ENCODE peak calls at places on chromosomes 13 and 19, in ten cellular contexts. S, E, T, Y, Z, K, O, L, V and R are unnamed samples.

GRCh38 chr19:13031917-13032623 is 36.8 kb downstream of the NFIX start:
- DNase-seq in E (no peak), L (no peak), O (no peak), Y (no peak), T (no peak), V (no peak), S (no peak), Z (no peak), K (no peak), R (peak; percentile 82)

GRCh38 chr19:38224014-38224862 is at the start of gene DPF1:
- DNase-seq in V (no peak), T (no peak), Z (peak; percentile 92), Y (peak; percentile 90), E (no peak), K (no peak), S (no peak), O (peak; percentile 15), L (peak; percentile 34), R (no peak)

GRCh38 chr13:110767476-110767875 is 54.0 kb downstream of the ING1 start:
- DNase-seq in T (no peak), Y (no peak), S (no peak), Z (no peak), V (no peak), E (no peak), K (no peak), L (no peak), O (no peak), R (no peak)

GRCh38 chr19:32671883-32672282 is 3.1 kb downstream of the ANKRD27 start:
- DNase-seq in S (no peak), T (no peak), V (no peak), O (no peak), L (no peak), Y (no peak), K (no peak), E (no peak), Z (no peak), R (no peak)

GRCh38 chr19:10460714-10461046 is 40.3 kb downstream of the PDE4A start:
- DNase-seq in V (no peak), O (no peak), L (no peak), Y (no peak), Z (no peak), E (no peak), T (no peak), S (no peak), K (no peak), R (no peak)

GRCh38 chr19:50932018-50932689 is 20.7 kb downstream of the KLK5 start:
- DNase-seq in Y (no peak), L (no peak), K (no peak), Z (no peak), E (no peak), S (no peak), T (no peak), O (no peak), V (no peak), R (no peak)

GRCh38 chr13:68261105-68261504 is 1031.0 kb upstream of the PCDH9 start:
- DNase-seq in V (no peak), Y (no peak), S (no peak), Z (no peak), E (no peak), L (no peak), K (no peak), T (no peak), O (no peak), R (no peak)

GRCh38 chr19:13748169-13748884 is 16.0 kb upstream of the MRI1 start:
- DNase-seq in Z (peak; percentile 1), E (no peak), O (no peak), T (no peak), S (no peak), K (no peak), Y (no peak), V (no peak), L (no peak), R (no peak)

GRCh38 chr13:95536629-95537241 is 15.8 kb upstream of the CLDN10 start:
- DNase-seq in Y (peak; percentile 59), V (no peak), L (no peak), T (no peak), Z (peak; percentile 43), K (no peak), S (peak; percentile 8), O (no peak), E (no peak), R (no peak)

GRCh38 chr13:112842931-112843391 is 126.1 kb upstream of the MCF2L start:
- DNase-seq in Y (no peak), V (no peak), S (no peak), T (no peak), Z (no peak), K (no peak), O (no peak), E (no peak), L (no peak), R (no peak)

GRCh38 chr13:110593430-110594130 is 21.8 kb upstream of the NAXD start:
- DNase-seq in E (no peak), L (no peak), K (no peak), S (peak; percentile 48), T (no peak), Y (peak; percentile 80), V (no peak), Z (peak; percentile 69), O (no peak), R (no peak)

GRCh38 chr19:33499248-33499647 is 22.3 kb downstream of the PEPD start:
- DNase-seq in O (no peak), Z (no peak), V (no peak), Y (no peak), S (no peak), K (no peak), L (no peak), E (no peak), T (no peak), R (no peak)

GRCh38 chr19:45096700-45097099 is 3.7 kb downstream of the PPP1R37 start:
- DNase-seq in O (no peak), T (no peak), V (no peak), Y (no peak), S (no peak), Z (no peak), E (no peak), L (no peak), K (no peak), R (no peak)

GRCh38 chr13:109779074-109779473 is 7.3 kb downstream of the IRS2 start:
- DNase-seq in L (no peak), V (no peak), S (no peak), Y (peak; percentile 65), E (no peak), K (no peak), T (no peak), O (peak; percentile 59), Z (no peak), R (no peak)

GRCh38 chr19:22608441-22608840 is 25.7 kb upstream of the ZNF492 start:
- DNase-seq in O (no peak), K (no peak), L (no peak), T (no peak), Z (no peak), S (no peak), E (peak; percentile 17), V (no peak), Y (no peak), R (peak; percentile 48)

GRCh38 chr19:22606954-22607652 is 27.0 kb upstream of the ZNF492 start:
- DNase-seq in S (no peak), T (no peak), K (no peak), E (peak; percentile 2), Y (no peak), O (no peak), L (no peak), V (no peak), Z (no peak), R (peak; percentile 45)

GRCh38 chr19:22609630-22610029 is 24.5 kb upstream of the ZNF492 start:
- DNase-seq in Z (no peak), T (no peak), V (no peak), S (no peak), K (no peak), E (peak; percentile 8), Y (no peak), O (no peak), L (no peak), R (peak; percentile 35)

GRCh38 chr19:22606212-22606553 is 27.9 kb upstream of the ZNF492 start:
- DNase-seq in E (no peak), O (no peak), Y (no peak), V (no peak), S (no peak), L (no peak), K (no peak), Z (no peak), T (no peak), R (peak; percentile 58)

GRCh38 chr19:22607653-22608430 is 26.3 kb upstream of the ZNF492 start:
- DNase-seq in T (no peak), Z (no peak), V (no peak), L (no peak), K (no peak), Y (no peak), S (no peak), O (no peak), E (peak; percentile 8), R (no peak)
- H3K9me3 ChIP-seq in T (no peaks in the 10 kb centered on the region), Z (no peaks in the 10 kb centered on the region), V (no peaks in the 10 kb centered on the region), L (peaks cover 90% of the 10 kb centered on the region), K (no peaks in the 10 kb centered on the region), Y (peaks cover 53% of the 10 kb centered on the region), S (no peaks in the 10 kb centered on the region), O (no peaks in the 10 kb centered on the region), E (no peaks in the 10 kb centered on the region), R (no peaks in the 10 kb centered on the region)

DNA sequence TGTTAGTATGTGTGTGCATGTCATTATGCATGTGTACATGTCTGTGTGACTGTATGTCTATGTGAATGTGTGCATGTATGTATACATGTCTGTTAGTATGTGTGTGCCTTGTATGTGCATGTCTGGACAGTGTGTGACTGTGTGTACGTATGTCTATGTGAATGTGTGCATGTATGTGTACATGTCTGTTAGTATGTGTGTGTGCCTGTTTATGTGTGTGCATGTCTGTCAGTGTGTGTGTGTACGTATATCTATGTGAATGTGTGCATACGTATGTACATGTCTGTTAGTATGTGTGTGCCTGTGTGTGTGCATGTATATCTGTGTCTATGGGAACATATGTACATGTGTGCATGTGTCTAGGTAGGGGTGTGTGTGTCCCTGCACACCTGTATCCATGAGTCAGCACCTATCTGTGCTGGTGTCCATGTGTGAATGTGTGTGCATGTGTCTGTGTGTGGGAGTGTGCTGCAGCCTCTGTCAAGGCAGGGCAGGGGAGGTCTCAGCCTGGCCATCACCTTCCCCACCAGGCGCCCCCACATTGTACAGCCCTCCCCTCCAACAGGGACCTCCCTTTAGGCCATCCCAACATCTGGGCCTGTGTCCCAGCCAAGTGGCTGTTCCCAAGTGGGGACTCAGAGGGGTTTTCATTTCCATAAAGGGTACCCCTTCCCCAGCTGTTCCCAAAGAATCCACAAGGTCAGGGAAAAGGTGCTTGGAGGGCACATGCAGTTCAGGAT is 4.4 kb downstream of the GAS6 start:
- DNase-seq in O (no peak), K (no peak), S (no peak), Y (no peak), E (no peak), V (no peak), L (no peak), T (no peak), Z (no peak), R (no peak)
- H3K27ac ChIP-seq in O (no peak overlapping the region), K (no peak overlapping the region), S (no peak overlapping the region), Y (no peak overlapping the region), E (no peak overlapping the region), V (no peak overlapping the region), L (peak overlapping the region; percentile 76), T (peak overlapping the region; percentile 92), Z (peak overlapping the region; percentile 63), R (no peak overlapping the region)

GRCh38 chr19:22945560-22945959 is 57.4 kb downstream of the ZNF728 start:
- DNase-seq in T (no peak), Z (peak; percentile 11), V (no peak), O (no peak), Y (peak; percentile 4), L (no peak), S (no peak), E (no peak), K (no peak), R (no peak)
- H3K9me3 ChIP-seq in T (peaks cover 33% of the 10 kb centered on the region), Z (no peaks in the 10 kb centered on the region), V (peaks cover 32% of the 10 kb centered on the region), O (peaks cover 7% of the 10 kb centered on the region), Y (peaks cover 49% of the 10 kb centered on the region), L (peaks cover 90% of the 10 kb centered on the region), S (peaks cover 10% of the 10 kb centered on the region), E (peaks cover 8% of the 10 kb centered on the region), K (peaks cover 31% of the 10 kb centered on the region), R (peaks cover 22% of the 10 kb centered on the region)

GRCh38 chr13:26442541-26442940 is 114.9 kb upstream of the WASF3 start:
- DNase-seq in K (no peak), T (no peak), O (no peak), E (no peak), Z (no peak), S (no peak), V (no peak), L (no peak), Y (no peak), R (no peak)
- H3K27ac ChIP-seq in K (peak overlapping the region; percentile 37), T (peak overlapping the region; percentile 64), O (no peak overlapping the region), E (peak overlapping the region; percentile 34), Z (no peak overlapping the region), S (no peak overlapping the region), V (no peak overlapping the region), L (peak overlapping the region; percentile 52), Y (no peak overlapping the region), R (peak overlapping the region; percentile 17)